ENCODE peak calls at places on chromosomes 6 and 20, in seven cellular contexts. E, F, K, Y, P, D and U are unnamed samples.

GRCh38 chr6:132354517-132355167 is 46.6 kb downstream of the MOXD1 start:
- DNase-seq in D (no peak), P (peak; percentile 13), K (peak; percentile 52), F (no peak), E (peak; percentile 6), Y (no peak), U (no peak)

GRCh38 chr6:7684076-7684475 is 41.8 kb upstream of the BMP6 start:
- DNase-seq in P (peak; percentile 23), D (no peak), E (peak; percentile 17), F (no peak), Y (peak; percentile 19), K (no peak), U (no peak)

GRCh38 chr20:54668271-54669053 is 193.1 kb downstream of the DOK5 start:
- DNase-seq in D (no peak), Y (peak; percentile 77), E (peak; percentile 63), K (no peak), P (peak; percentile 44), F (peak; percentile 5), U (no peak)

GRCh38 chr6:5113096-5113495 is 28.0 kb downstream of the PPP1R3G start:
- DNase-seq in P (no peak), Y (no peak), K (no peak), F (no peak), D (no peak), E (no peak), U (no peak)

GRCh38 chr20:43529051-43529450 is 21.6 kb downstream of the L3MBTL1 start:
- DNase-seq in E (no peak), F (no peak), Y (no peak), K (no peak), D (no peak), P (no peak), U (no peak)

GRCh38 chr20:57659131-57659788 is 39.0 kb upstream of the ZBP1 start:
- DNase-seq in P (no peak), Y (no peak), F (no peak), K (no peak), D (no peak), E (no peak), U (no peak)

GRCh38 chr20:32357869-32358631 is at the start of gene ASXL1:
- DNase-seq in K (peak; percentile 91), E (peak; percentile 97), D (peak; percentile 92), P (peak; percentile 98), Y (peak; percentile 100), F (peak; percentile 95), U (peak; percentile 62)

GRCh38 chr6:40695114-40695513 is 108.0 kb upstream of the LRFN2 start:
- DNase-seq in P (no peak), E (no peak), D (no peak), Y (no peak), K (no peak), F (peak; percentile 1), U (no peak)

GRCh38 chr20:37564388-37565133 is 36.9 kb upstream of the BLCAP start:
- DNase-seq in D (no peak), Y (peak; percentile 93), F (no peak), E (peak; percentile 70), K (peak; percentile 7), P (peak; percentile 62), U (no peak)

GRCh38 chr6:29887819-29888581 is 54.3 kb upstream of the HLA-A start:
- DNase-seq in Y (peak; percentile 86), P (no peak), D (peak; percentile 18), E (peak; percentile 25), F (peak; percentile 11), K (peak; percentile 61), U (peak; percentile 5)

GRCh38 chr6:15484115-15484514 is 178.7 kb downstream of the DTNBP1 start:
- DNase-seq in Y (no peak), D (no peak), E (no peak), F (no peak), K (no peak), P (no peak), U (no peak)

GRCh38 chr20:57383447-57384347 is 7.5 kb upstream of the RBM38 start:
- DNase-seq in K (no peak), Y (no peak), P (no peak), D (no peak), F (no peak), E (no peak), U (no peak)

GRCh38 chr6:169070506-169071176 is 183.0 kb downstream of the THBS2 start:
- DNase-seq in F (peak; percentile 100), P (peak; percentile 24), E (peak; percentile 93), Y (no peak), D (peak; percentile 88), K (peak; percentile 98), U (peak; percentile 80)

GRCh38 chr6:116059713-116060571 is 749 bp downstream of the FRK start:
- DNase-seq in P (peak; percentile 73), E (peak; percentile 22), Y (no peak), K (peak; percentile 70), F (no peak), D (no peak), U (no peak)
- H3K4me3 ChIP-seq in P (no peak overlapping the region), E (peak overlapping the region; percentile 68), Y (no peak overlapping the region), K (peak overlapping the region; percentile 61), F (peak overlapping the region; percentile 10), D (peak overlapping the region; percentile 61), U (peak overlapping the region; percentile 65)

DNA sequence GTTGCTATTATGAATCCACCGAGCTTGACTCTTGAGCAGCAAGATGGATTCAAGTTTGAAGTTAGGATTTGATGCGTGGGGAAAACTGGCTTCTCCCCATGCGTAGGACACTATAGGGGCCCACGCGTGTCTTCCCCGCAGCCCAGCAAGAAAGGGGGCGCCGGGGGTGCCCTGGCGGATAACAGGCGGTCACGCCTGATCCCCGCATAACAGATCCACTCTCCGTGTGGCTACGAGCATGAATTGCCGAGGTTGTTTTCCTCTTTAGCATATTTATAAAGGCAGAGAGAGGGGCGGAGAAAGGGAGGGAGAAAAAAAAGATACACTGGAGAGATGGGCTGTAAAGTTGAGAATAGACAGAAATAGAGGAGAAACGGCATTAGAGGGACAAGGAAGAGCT is 32.1 kb downstream of the TFAP2A start:
- DNase-seq in P (no peak), F (no peak), E (no peak), Y (no peak), D (no peak), K (no peak), U (no peak)
- H2AFZ ChIP-seq in P (no peak overlapping the region), F (no peak overlapping the region), E (peak overlapping the region; percentile 89), Y (no peak overlapping the region), D (peak overlapping the region; percentile 95), K (peak overlapping the region; percentile 95), U (no peak overlapping the region)

GRCh38 chr6:145508107-145508506 is 227.2 kb downstream of the EPM2A start:
- DNase-seq in K (peak; percentile 17), F (no peak), E (peak; percentile 29), P (no peak), Y (peak; percentile 52), D (no peak), U (no peak)
- TF ChIP-seq CTCF in K (peak; percentile 46), F (no peak), E (peak; percentile 52), P (no peak), Y (peak; percentile 54), D (no peak), U (peak; percentile 29)

GRCh38 chr6:12485837-12486236 is 195.7 kb downstream of the EDN1 start:
- DNase-seq in F (no peak), K (no peak), P (no peak), E (no peak), D (no peak), Y (no peak), U (no peak)

GRCh38 chr6:12485226-12485764 is 195.1 kb downstream of the EDN1 start:
- DNase-seq in D (no peak), F (no peak), E (peak; percentile 60), K (no peak), P (no peak), Y (no peak), U (no peak)

GRCh38 chr6:12484519-12484918 is 194.4 kb downstream of the EDN1 start:
- DNase-seq in P (no peak), Y (no peak), F (no peak), E (peak; percentile 26), K (no peak), D (no peak), U (no peak)

GRCh38 chr6:12482386-12482785 is 192.2 kb downstream of the EDN1 start:
- DNase-seq in E (peak; percentile 25), F (no peak), P (no peak), Y (no peak), K (no peak), D (no peak), U (no peak)

GRCh38 chr6:12483712-12484111 is 193.6 kb downstream of the EDN1 start:
- DNase-seq in P (no peak), F (peak; percentile 99), E (peak; percentile 98), K (peak; percentile 91), D (peak; percentile 77), Y (no peak), U (peak; percentile 81)
- H3K4me3 ChIP-seq in P (no peak overlapping the region), F (peak overlapping the region; percentile 37), E (peak overlapping the region; percentile 47), K (no peak overlapping the region), D (peak overlapping the region; percentile 32), Y (no peak overlapping the region), U (peak overlapping the region; percentile 1)

GRCh38 chr20:3678893-3679720 is 2.7 kb downstream of the ADAM33 start:
- DNase-seq in F (no peak), P (no peak), K (no peak), Y (no peak), D (no peak), E (no peak), U (no peak)

GRCh38 chr20:3679749-3680700 is 1.8 kb downstream of the ADAM33 start:
- DNase-seq in K (no peak), D (no peak), F (peak; percentile 48), E (no peak), Y (no peak), P (no peak), U (no peak)

GRCh38 chr20:3681352-3681930 is 369 bp downstream of the ADAM33 start:
- DNase-seq in Y (no peak), E (no peak), P (no peak), D (no peak), F (no peak), K (no peak), U (no peak)

GRCh38 chr20:3680701-3681351 is 984 bp downstream of the ADAM33 start:
- DNase-seq in K (no peak), P (no peak), E (no peak), D (no peak), F (no peak), Y (no peak), U (no peak)

GRCh38 chr20:3681931-3682820 is at the start of gene ADAM33:
- DNase-seq in K (no peak), E (no peak), P (no peak), Y (peak; percentile 78), F (no peak), D (no peak), U (no peak)
- H2AFZ ChIP-seq in K (no peak within 1 kb of the TSS), E (peak within 1 kb of the TSS; percentile 72), P (no peak within 1 kb of the TSS), Y (peak within 1 kb of the TSS; percentile 85), F (peak within 1 kb of the TSS; percentile 82), D (no peak within 1 kb of the TSS), U (no peak within 1 kb of the TSS)

GRCh38 chr20:21796059-21796458 is 90.6 kb downstream of the PAX1 start:
- DNase-seq in D (no peak), Y (no peak), E (peak; percentile 21), K (no peak), F (no peak), P (peak; percentile 6), U (no peak)
- TF ChIP-seq CTCF in D (no peak), Y (peak; percentile 34), E (peak; percentile 40), K (peak; percentile 5), F (no peak), P (no peak), U (no peak)

GRCh38 chr20:63495771-63496403 is 3.0 kb downstream of the EEF1A2 start:
- DNase-seq in E (peak; percentile 51), K (peak; percentile 35), D (no peak), P (peak; percentile 79), F (peak; percentile 28), Y (peak; percentile 92), U (no peak)
- H3K4me3 ChIP-seq in E (no peak overlapping the region), K (no peak overlapping the region), D (no peak overlapping the region), P (no peak overlapping the region), F (peak overlapping the region; percentile 27), Y (peak overlapping the region; percentile 10), U (peak overlapping the region; percentile 57)